ENCODE peak calls at places on chromosomes 11 and 22, in seven cellular contexts. One of them, this sample, is unnamed. For H3K36me3, the result is how much of the 10 kb centered on the place peaks cover.

GRCh38 chr11:117830674-117831351 is 6.3 kb upstream of the FXYD2 start:
- DNase-seq in heart right ventricle: no peak
- DNase-seq in colonic mucosa: peak
- DNase-seq in esophagus squamous epithelium: no peak
- DNase-seq in MM.1S: no peak
- DNase-seq in right atrium auricular region: no peak
- DNase-seq in brain microvascular endothelial cell: no peak
- DNase-seq in this sample: no peak

GRCh38 chr11:10058356-10058755 is 235.7 kb downstream of the SBF2 start:
- DNase-seq in heart right ventricle: no peak
- DNase-seq in colonic mucosa: no peak
- DNase-seq in esophagus squamous epithelium: no peak
- DNase-seq in MM.1S: no peak
- DNase-seq in right atrium auricular region: no peak
- DNase-seq in brain microvascular endothelial cell: no peak
- DNase-seq in this sample: no peak

GRCh38 chr11:129323896-129324522 is 51.6 kb upstream of the BARX2 start:
- DNase-seq in heart right ventricle: peak
- DNase-seq in colonic mucosa: peak
- DNase-seq in esophagus squamous epithelium: no peak
- DNase-seq in MM.1S: no peak
- DNase-seq in right atrium auricular region: no peak
- DNase-seq in brain microvascular endothelial cell: no peak
- DNase-seq in this sample: no peak

GRCh38 chr22:38316340-38317236 is 645 bp downstream of the CSNK1E start:
- DNase-seq in heart right ventricle: peak
- DNase-seq in colonic mucosa: peak
- DNase-seq in esophagus squamous epithelium: no peak
- DNase-seq in MM.1S: peak
- DNase-seq in right atrium auricular region: no peak
- DNase-seq in brain microvascular endothelial cell: no peak
- DNase-seq in this sample: peak

GRCh38 chr11:76062733-76063132 is 143.6 kb downstream of the WNT11 start:
- DNase-seq in heart right ventricle: no peak
- DNase-seq in colonic mucosa: no peak
- DNase-seq in esophagus squamous epithelium: no peak
- DNase-seq in MM.1S: no peak
- DNase-seq in right atrium auricular region: no peak
- DNase-seq in brain microvascular endothelial cell: no peak
- DNase-seq in this sample: no peak

GRCh38 chr22:31749636-31750364 is at the start of gene PRR14L:
- DNase-seq in heart right ventricle: peak
- DNase-seq in colonic mucosa: peak
- DNase-seq in esophagus squamous epithelium: peak
- DNase-seq in MM.1S: peak
- DNase-seq in right atrium auricular region: peak
- DNase-seq in brain microvascular endothelial cell: peak
- DNase-seq in this sample: peak

GRCh38 chr11:12864316-12865156 is 144.6 kb upstream of the RASSF10 start:
- DNase-seq in heart right ventricle: no peak
- DNase-seq in colonic mucosa: no peak
- DNase-seq in esophagus squamous epithelium: no peak
- DNase-seq in MM.1S: no peak
- DNase-seq in right atrium auricular region: no peak
- DNase-seq in brain microvascular endothelial cell: peak
- DNase-seq in this sample: no peak

GRCh38 chr22:30582788-30583575 is 8.5 kb upstream of the GAL3ST1 start:
- DNase-seq in heart right ventricle: no peak
- DNase-seq in colonic mucosa: no peak
- DNase-seq in esophagus squamous epithelium: no peak
- DNase-seq in MM.1S: no peak
- DNase-seq in right atrium auricular region: no peak
- DNase-seq in brain microvascular endothelial cell: no peak
- DNase-seq in this sample: no peak

GRCh38 chr22:43857367-43857766 is 4.9 kb downstream of the SULT4A1 start:
- DNase-seq in heart right ventricle: no peak
- DNase-seq in colonic mucosa: no peak
- DNase-seq in esophagus squamous epithelium: no peak
- DNase-seq in MM.1S: no peak
- DNase-seq in right atrium auricular region: no peak
- DNase-seq in brain microvascular endothelial cell: no peak
- DNase-seq in this sample: no peak

GRCh38 chr22:42169055-42169469 is 38.5 kb upstream of the CYP2D6 start:
- DNase-seq in heart right ventricle: peak
- DNase-seq in colonic mucosa: peak
- DNase-seq in esophagus squamous epithelium: no peak
- DNase-seq in MM.1S: peak
- DNase-seq in right atrium auricular region: peak
- DNase-seq in brain microvascular endothelial cell: peak
- DNase-seq in this sample: no peak

GRCh38 chr11:114026355-114026754 is 33.2 kb upstream of the ZBTB16 start:
- DNase-seq in heart right ventricle: no peak
- DNase-seq in colonic mucosa: no peak
- DNase-seq in esophagus squamous epithelium: no peak
- DNase-seq in MM.1S: peak
- DNase-seq in right atrium auricular region: no peak
- DNase-seq in brain microvascular endothelial cell: no peak
- DNase-seq in this sample: no peak

GRCh38 chr11:70073188-70073817 is 4.8 kb upstream of the ANO1 start:
- DNase-seq in heart right ventricle: no peak
- DNase-seq in colonic mucosa: no peak
- DNase-seq in esophagus squamous epithelium: no peak
- DNase-seq in MM.1S: no peak
- DNase-seq in right atrium auricular region: no peak
- DNase-seq in brain microvascular endothelial cell: no peak
- DNase-seq in this sample: peak

GRCh38 chr11:134731562-134731961 is 319.5 kb upstream of the B3GAT1 start:
- DNase-seq in heart right ventricle: no peak
- DNase-seq in colonic mucosa: no peak
- DNase-seq in esophagus squamous epithelium: no peak
- DNase-seq in MM.1S: no peak
- DNase-seq in right atrium auricular region: no peak
- DNase-seq in brain microvascular endothelial cell: no peak
- DNase-seq in this sample: peak

GRCh38 chr11:2387266-2387982 is 10.3 kb downstream of the CD81 start:
- DNase-seq in heart right ventricle: no peak
- DNase-seq in colonic mucosa: no peak
- DNase-seq in esophagus squamous epithelium: no peak
- DNase-seq in MM.1S: peak
- DNase-seq in right atrium auricular region: no peak
- DNase-seq in brain microvascular endothelial cell: no peak
- DNase-seq in this sample: no peak

GRCh38 chr11:2582436-2582931 is 117.3 kb downstream of the KCNQ1OT1 start:
- DNase-seq in heart right ventricle: peak
- DNase-seq in colonic mucosa: no peak
- DNase-seq in esophagus squamous epithelium: no peak
- DNase-seq in MM.1S: no peak
- DNase-seq in right atrium auricular region: no peak
- DNase-seq in brain microvascular endothelial cell: no peak
- DNase-seq in this sample: peak

GRCh38 chr11:72747456-72747855 is 4.8 kb downstream of the ARAP1 start:
- DNase-seq in heart right ventricle: no peak
- DNase-seq in colonic mucosa: no peak
- DNase-seq in esophagus squamous epithelium: no peak
- DNase-seq in MM.1S: no peak
- DNase-seq in right atrium auricular region: no peak
- DNase-seq in brain microvascular endothelial cell: no peak
- DNase-seq in this sample: no peak

GRCh38 chr11:104623518-104623917 is 274.7 kb downstream of the CASP12 start:
- DNase-seq in heart right ventricle: no peak
- DNase-seq in colonic mucosa: no peak
- DNase-seq in esophagus squamous epithelium: no peak
- DNase-seq in MM.1S: no peak
- DNase-seq in right atrium auricular region: no peak
- DNase-seq in brain microvascular endothelial cell: peak
- DNase-seq in this sample: no peak

GRCh38 chr22:37639070-37639760 is at the start of gene SH3BP1:
- DNase-seq in heart right ventricle: peak
- DNase-seq in colonic mucosa: peak
- DNase-seq in esophagus squamous epithelium: no peak
- DNase-seq in MM.1S: peak
- DNase-seq in right atrium auricular region: no peak
- DNase-seq in brain microvascular endothelial cell: no peak
- DNase-seq in this sample: no peak

GRCh38 chr11:22732588-22732987 is 66.2 kb downstream of the GAS2 start:
- DNase-seq in heart right ventricle: no peak
- DNase-seq in colonic mucosa: no peak
- DNase-seq in esophagus squamous epithelium: no peak
- DNase-seq in MM.1S: no peak
- DNase-seq in right atrium auricular region: no peak
- DNase-seq in brain microvascular endothelial cell: no peak
- DNase-seq in this sample: no peak

GRCh38 chr11:65643971-65644370 is 6.1 kb downstream of the SIPA1 start:
- DNase-seq in heart right ventricle: no peak
- DNase-seq in colonic mucosa: no peak
- DNase-seq in esophagus squamous epithelium: no peak
- DNase-seq in MM.1S: no peak
- DNase-seq in right atrium auricular region: no peak
- DNase-seq in brain microvascular endothelial cell: no peak
- DNase-seq in this sample: no peak

GRCh38 chr22:40679249-40679963 is at the start of gene MCHR1:
- DNase-seq in heart right ventricle: no peak
- DNase-seq in colonic mucosa: no peak
- DNase-seq in esophagus squamous epithelium: no peak
- DNase-seq in MM.1S: no peak
- DNase-seq in right atrium auricular region: no peak
- DNase-seq in brain microvascular endothelial cell: no peak
- DNase-seq in this sample: no peak

GRCh38 chr11:65546217-65546958 is 11.8 kb downstream of the LTBP3 start:
- DNase-seq in heart right ventricle: peak
- DNase-seq in colonic mucosa: peak
- DNase-seq in esophagus squamous epithelium: peak
- DNase-seq in MM.1S: peak
- DNase-seq in right atrium auricular region: no peak
- DNase-seq in brain microvascular endothelial cell: no peak
- DNase-seq in this sample: peak

GRCh38 chr22:16962501-16962900 is 45.5 kb downstream of the GAB4 start:
- DNase-seq in heart right ventricle: no peak
- DNase-seq in colonic mucosa: no peak
- DNase-seq in esophagus squamous epithelium: no peak
- DNase-seq in MM.1S: no peak
- DNase-seq in right atrium auricular region: peak
- DNase-seq in brain microvascular endothelial cell: no peak
- DNase-seq in this sample: no peak

GRCh38 chr11:58641326-58641725 is 18.9 kb downstream of the CNTF start:
- DNase-seq in heart right ventricle: no peak
- DNase-seq in colonic mucosa: no peak
- DNase-seq in esophagus squamous epithelium: no peak
- DNase-seq in MM.1S: no peak
- DNase-seq in right atrium auricular region: no peak
- DNase-seq in brain microvascular endothelial cell: no peak
- DNase-seq in this sample: no peak

GRCh38 chr11:5753943-5754342 is at the start of gene OR52N4:
- DNase-seq in heart right ventricle: no peak
- DNase-seq in colonic mucosa: no peak
- DNase-seq in esophagus squamous epithelium: no peak
- DNase-seq in MM.1S: no peak
- DNase-seq in right atrium auricular region: no peak
- DNase-seq in brain microvascular endothelial cell: no peak
- DNase-seq in this sample: no peak

GRCh38 chr11:126159719-126160344 is 51.6 kb downstream of the RPUSD4 start:
- DNase-seq in heart right ventricle: no peak
- DNase-seq in colonic mucosa: no peak
- DNase-seq in esophagus squamous epithelium: no peak
- DNase-seq in MM.1S: no peak
- DNase-seq in right atrium auricular region: no peak
- DNase-seq in brain microvascular endothelial cell: no peak
- DNase-seq in this sample: no peak
- H3K27ac ChIP-seq in heart right ventricle: no peak
- H3K27ac ChIP-seq in colonic mucosa: no peak
- H3K27ac ChIP-seq in esophagus squamous epithelium: no peak
- H3K27ac ChIP-seq in MM.1S: no peak
- H3K27ac ChIP-seq in right atrium auricular region: no peak
- H3K27ac ChIP-seq in brain microvascular endothelial cell: no peak
- H3K27ac ChIP-seq in this sample: no peak

DNA sequence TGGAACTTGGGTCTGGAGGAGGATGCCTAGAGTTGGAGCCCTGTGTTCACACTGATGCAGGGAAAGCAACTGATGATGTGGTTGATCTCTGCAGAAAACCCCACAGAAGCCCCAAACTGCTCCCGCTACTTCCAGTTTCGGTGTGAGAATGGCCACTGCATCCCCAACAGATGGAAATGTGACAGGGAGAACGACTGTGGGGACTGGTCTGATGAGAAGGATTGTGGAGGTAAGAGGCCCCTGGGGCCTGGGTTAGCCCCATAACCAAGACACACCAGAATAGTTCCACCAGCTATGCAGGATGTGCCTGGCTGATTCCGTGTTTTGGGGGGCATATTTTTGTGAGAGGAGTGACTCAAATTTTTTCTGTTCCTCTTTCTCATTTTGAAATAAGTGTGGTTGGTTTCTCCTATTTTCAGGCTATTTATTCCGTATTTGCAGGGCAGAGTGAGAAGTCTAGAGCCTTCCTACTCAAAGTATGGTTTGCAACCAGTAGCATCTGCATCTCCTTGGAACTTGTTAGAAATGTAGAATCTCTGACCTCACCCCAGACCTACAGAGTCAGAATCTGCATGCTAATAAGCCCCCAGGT is 137.3 kb upstream of the SORL1-AS1 start:
- DNase-seq in heart right ventricle: no peak
- DNase-seq in colonic mucosa: no peak
- DNase-seq in esophagus squamous epithelium: no peak
- DNase-seq in MM.1S: no peak
- DNase-seq in right atrium auricular region: no peak
- DNase-seq in brain microvascular endothelial cell: no peak
- DNase-seq in this sample: no peak
- H3K36me3 ChIP-seq in heart right ventricle: under half
- H3K36me3 ChIP-seq in colonic mucosa: under half
- H3K36me3 ChIP-seq in esophagus squamous epithelium: under half
- H3K36me3 ChIP-seq in MM.1S: under half
- H3K36me3 ChIP-seq in right atrium auricular region: under half
- H3K36me3 ChIP-seq in brain microvascular endothelial cell: under half
- H3K36me3 ChIP-seq in this sample: under half

DNA sequence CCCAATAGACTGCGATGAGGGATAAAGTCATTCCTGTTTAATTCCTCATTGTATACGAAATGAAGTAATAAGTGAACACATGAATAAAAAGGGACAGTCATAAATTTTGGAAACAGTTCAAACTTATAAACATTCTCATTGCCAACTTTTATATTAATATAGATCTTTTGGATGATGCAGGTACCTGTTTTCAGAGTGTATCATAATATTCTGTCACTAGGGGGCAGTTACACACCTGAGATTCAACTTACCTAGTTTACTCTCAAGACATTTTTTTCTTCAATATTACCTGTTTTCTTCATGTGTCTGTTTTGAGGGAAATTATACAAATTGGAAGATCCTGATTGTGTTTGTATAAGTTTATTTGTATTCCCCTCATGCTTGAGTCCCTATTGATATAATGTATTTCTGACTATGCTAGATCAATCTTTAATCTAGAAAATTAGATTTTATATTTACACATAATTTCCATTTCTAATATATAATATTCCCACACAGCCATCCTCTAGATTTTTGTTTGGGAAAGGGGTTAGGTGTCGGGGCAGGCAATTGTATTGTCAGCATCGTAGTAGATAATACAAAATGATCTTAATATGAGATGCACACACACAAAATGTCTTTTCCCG is 18.3 kb downstream of the FDX1 start:
- DNase-seq in heart right ventricle: no peak
- DNase-seq in colonic mucosa: no peak
- DNase-seq in esophagus squamous epithelium: no peak
- DNase-seq in MM.1S: peak
- DNase-seq in right atrium auricular region: no peak
- DNase-seq in brain microvascular endothelial cell: no peak
- DNase-seq in this sample: no peak
- TF ChIP-seq CTCF in heart right ventricle: no peak
- TF ChIP-seq CTCF in colonic mucosa: peak
- TF ChIP-seq CTCF in esophagus squamous epithelium: peak
- TF ChIP-seq CTCF in MM.1S: peak
- TF ChIP-seq CTCF in right atrium auricular region: peak
- TF ChIP-seq CTCF in brain microvascular endothelial cell: no peak
- TF ChIP-seq CTCF in this sample: no peak

GRCh38 chr11:126137146-126137545 is 74.3 kb downstream of the RPUSD4 start:
- DNase-seq in heart right ventricle: no peak
- DNase-seq in colonic mucosa: no peak
- DNase-seq in esophagus squamous epithelium: no peak
- DNase-seq in MM.1S: no peak
- DNase-seq in right atrium auricular region: no peak
- DNase-seq in brain microvascular endothelial cell: no peak
- DNase-seq in this sample: no peak
- H3K27ac ChIP-seq in heart right ventricle: no peak
- H3K27ac ChIP-seq in colonic mucosa: no peak
- H3K27ac ChIP-seq in esophagus squamous epithelium: peak
- H3K27ac ChIP-seq in MM.1S: no peak
- H3K27ac ChIP-seq in right atrium auricular region: no peak
- H3K27ac ChIP-seq in brain microvascular endothelial cell: no peak
- H3K27ac ChIP-seq in this sample: no peak

This sample was measured in ascending aorta.